ENCODE peak calls at places on chromosomes 6 and 20, in eight cellular contexts. One of them, this sample, is unnamed.

GRCh38 chr6:23349521-23350147 is 776.4 kb upstream of the NRSN1 start:
- DNase-seq in colonic mucosa: no peak
- DNase-seq in upper lobe of right lung: no peak
- DNase-seq in IMR-90: peak
- DNase-seq in fibroblast of lung: peak
- DNase-seq in AG04450: peak
- DNase-seq in neural progenitor cell: no peak
- DNase-seq in cardiac muscle cell: no peak
- DNase-seq in this sample: no peak

GRCh38 chr6:134589512-134589911 is 271.6 kb upstream of the SGK1 start:
- DNase-seq in colonic mucosa: no peak
- DNase-seq in upper lobe of right lung: no peak
- DNase-seq in IMR-90: peak
- DNase-seq in fibroblast of lung: peak
- DNase-seq in AG04450: peak
- DNase-seq in neural progenitor cell: no peak
- DNase-seq in cardiac muscle cell: no peak
- DNase-seq in this sample: no peak

GRCh38 chr6:136236491-136237293 is 13.4 kb downstream of the MTFR2 start:
- DNase-seq in colonic mucosa: no peak
- DNase-seq in upper lobe of right lung: peak
- DNase-seq in IMR-90: no peak
- DNase-seq in fibroblast of lung: no peak
- DNase-seq in AG04450: no peak
- DNase-seq in neural progenitor cell: peak
- DNase-seq in cardiac muscle cell: no peak
- DNase-seq in this sample: no peak

GRCh38 chr20:20492521-20493334 is 124.8 kb downstream of the INSM1 start:
- DNase-seq in colonic mucosa: no peak
- DNase-seq in upper lobe of right lung: no peak
- DNase-seq in IMR-90: no peak
- DNase-seq in fibroblast of lung: peak
- DNase-seq in AG04450: no peak
- DNase-seq in neural progenitor cell: peak
- DNase-seq in cardiac muscle cell: no peak
- DNase-seq in this sample: no peak

GRCh38 chr6:33167374-33168148 is 24.7 kb downstream of the COL11A2 start:
- DNase-seq in colonic mucosa: no peak
- DNase-seq in upper lobe of right lung: peak
- DNase-seq in IMR-90: no peak
- DNase-seq in fibroblast of lung: no peak
- DNase-seq in AG04450: no peak
- DNase-seq in neural progenitor cell: no peak
- DNase-seq in cardiac muscle cell: no peak
- DNase-seq in this sample: no peak

GRCh38 chr20:38267251-38267650 is 6.7 kb upstream of the KIAA1755 start:
- DNase-seq in colonic mucosa: no peak
- DNase-seq in upper lobe of right lung: no peak
- DNase-seq in IMR-90: no peak
- DNase-seq in fibroblast of lung: no peak
- DNase-seq in AG04450: no peak
- DNase-seq in neural progenitor cell: no peak
- DNase-seq in cardiac muscle cell: no peak
- DNase-seq in this sample: no peak

GRCh38 chr6:53546256-53546655 is 1.4 kb upstream of the GCLC start:
- DNase-seq in colonic mucosa: no peak
- DNase-seq in upper lobe of right lung: no peak
- DNase-seq in IMR-90: peak
- DNase-seq in fibroblast of lung: no peak
- DNase-seq in AG04450: peak
- DNase-seq in neural progenitor cell: no peak
- DNase-seq in cardiac muscle cell: no peak
- DNase-seq in this sample: no peak

GRCh38 chr20:38764563-38765355 is 16.5 kb downstream of the ACTR5 start:
- DNase-seq in colonic mucosa: no peak
- DNase-seq in upper lobe of right lung: no peak
- DNase-seq in IMR-90: peak
- DNase-seq in fibroblast of lung: peak
- DNase-seq in AG04450: peak
- DNase-seq in neural progenitor cell: no peak
- DNase-seq in cardiac muscle cell: no peak
- DNase-seq in this sample: no peak

GRCh38 chr6:169292340-169293124 is 38.9 kb upstream of the THBS2 start:
- DNase-seq in colonic mucosa: no peak
- DNase-seq in upper lobe of right lung: no peak
- DNase-seq in IMR-90: peak
- DNase-seq in fibroblast of lung: peak
- DNase-seq in AG04450: peak
- DNase-seq in neural progenitor cell: no peak
- DNase-seq in cardiac muscle cell: no peak
- DNase-seq in this sample: peak

GRCh38 chr6:158474961-158475343 is 84.9 kb upstream of the TMEM181 start:
- DNase-seq in colonic mucosa: peak
- DNase-seq in upper lobe of right lung: no peak
- DNase-seq in IMR-90: peak
- DNase-seq in fibroblast of lung: peak
- DNase-seq in AG04450: peak
- DNase-seq in neural progenitor cell: no peak
- DNase-seq in cardiac muscle cell: no peak
- DNase-seq in this sample: no peak

GRCh38 chr6:109008951-109009760 is 85.5 kb downstream of the SESN1 start:
- DNase-seq in colonic mucosa: peak
- DNase-seq in upper lobe of right lung: peak
- DNase-seq in IMR-90: peak
- DNase-seq in fibroblast of lung: peak
- DNase-seq in AG04450: peak
- DNase-seq in neural progenitor cell: peak
- DNase-seq in cardiac muscle cell: peak
- DNase-seq in this sample: peak

GRCh38 chr20:50413088-50413500 is 97.1 kb upstream of the PTPN1 start:
- DNase-seq in colonic mucosa: no peak
- DNase-seq in upper lobe of right lung: no peak
- DNase-seq in IMR-90: no peak
- DNase-seq in fibroblast of lung: peak
- DNase-seq in AG04450: no peak
- DNase-seq in neural progenitor cell: no peak
- DNase-seq in cardiac muscle cell: no peak
- DNase-seq in this sample: no peak

GRCh38 chr20:35542990-35543389 is 1.1 kb downstream of the ERGIC3 start:
- DNase-seq in colonic mucosa: no peak
- DNase-seq in upper lobe of right lung: no peak
- DNase-seq in IMR-90: no peak
- DNase-seq in fibroblast of lung: no peak
- DNase-seq in AG04450: no peak
- DNase-seq in neural progenitor cell: no peak
- DNase-seq in cardiac muscle cell: no peak
- DNase-seq in this sample: no peak

GRCh38 chr20:35541783-35542662 is at the start of gene ERGIC3:
- DNase-seq in colonic mucosa: peak
- DNase-seq in upper lobe of right lung: peak
- DNase-seq in IMR-90: peak
- DNase-seq in fibroblast of lung: peak
- DNase-seq in AG04450: peak
- DNase-seq in neural progenitor cell: peak
- DNase-seq in cardiac muscle cell: peak
- DNase-seq in this sample: peak

GRCh38 chr20:35544436-35544835 is 2.6 kb downstream of the ERGIC3 start:
- DNase-seq in colonic mucosa: no peak
- DNase-seq in upper lobe of right lung: no peak
- DNase-seq in IMR-90: no peak
- DNase-seq in fibroblast of lung: no peak
- DNase-seq in AG04450: no peak
- DNase-seq in neural progenitor cell: no peak
- DNase-seq in cardiac muscle cell: no peak
- DNase-seq in this sample: no peak

GRCh38 chr20:35539756-35540212 is 2.1 kb upstream of the ERGIC3 start:
- DNase-seq in colonic mucosa: peak
- DNase-seq in upper lobe of right lung: peak
- DNase-seq in IMR-90: no peak
- DNase-seq in fibroblast of lung: no peak
- DNase-seq in AG04450: no peak
- DNase-seq in neural progenitor cell: peak
- DNase-seq in cardiac muscle cell: peak
- DNase-seq in this sample: no peak

DNA sequence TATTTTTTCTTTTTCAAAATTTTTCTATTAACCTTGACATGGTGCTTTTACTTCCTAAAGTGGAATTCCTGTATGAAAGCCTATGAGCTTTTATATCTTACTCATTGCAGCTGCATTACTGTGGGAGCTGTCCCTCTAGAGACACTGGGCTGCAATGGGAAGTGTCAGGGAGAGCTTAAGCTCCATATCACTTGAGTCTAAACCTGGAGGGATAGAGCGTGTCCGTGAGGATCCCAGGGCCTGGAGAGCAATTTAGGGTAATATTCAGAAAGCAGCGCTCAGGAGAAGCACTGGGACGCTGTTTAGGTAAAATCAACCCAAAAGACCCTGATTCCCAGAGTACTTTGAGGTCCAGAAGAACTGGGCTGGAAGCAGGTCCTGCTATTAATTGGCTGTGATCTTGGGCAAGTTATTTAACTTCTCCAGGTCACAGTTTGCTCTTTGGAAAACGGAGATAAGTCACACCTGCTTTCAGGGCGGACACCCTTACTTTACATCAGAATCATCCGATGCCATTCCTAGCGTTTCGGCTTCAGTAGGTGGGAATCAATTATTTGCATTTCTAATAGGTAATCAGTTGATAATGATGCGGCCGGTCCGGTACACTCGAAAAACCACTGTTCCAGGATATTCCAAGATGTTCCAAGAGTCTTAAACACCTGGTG is 628 bp upstream of the ERGIC3 start:
- DNase-seq in colonic mucosa: no peak
- DNase-seq in upper lobe of right lung: no peak
- DNase-seq in IMR-90: no peak
- DNase-seq in fibroblast of lung: no peak
- DNase-seq in AG04450: no peak
- DNase-seq in neural progenitor cell: peak
- DNase-seq in cardiac muscle cell: peak
- DNase-seq in this sample: no peak
- H3K4me3 ChIP-seq in colonic mucosa: peak
- H3K4me3 ChIP-seq in upper lobe of right lung: peak
- H3K4me3 ChIP-seq in IMR-90: peak
- H3K4me3 ChIP-seq in fibroblast of lung: peak
- H3K4me3 ChIP-seq in AG04450: peak
- H3K4me3 ChIP-seq in neural progenitor cell: peak
- H3K4me3 ChIP-seq in cardiac muscle cell: peak
- H3K4me3 ChIP-seq in this sample: peak

GRCh38 chr20:62494537-62494936 is 18.7 kb upstream of the GATA5 start:
- DNase-seq in colonic mucosa: no peak
- DNase-seq in upper lobe of right lung: no peak
- DNase-seq in IMR-90: no peak
- DNase-seq in fibroblast of lung: no peak
- DNase-seq in AG04450: no peak
- DNase-seq in neural progenitor cell: no peak
- DNase-seq in cardiac muscle cell: peak
- DNase-seq in this sample: no peak
- H3K27ac ChIP-seq in colonic mucosa: no peak
- H3K27ac ChIP-seq in upper lobe of right lung: no peak
- H3K27ac ChIP-seq in IMR-90: no peak
- H3K27ac ChIP-seq in fibroblast of lung: no peak
- H3K27ac ChIP-seq in AG04450: no peak
- H3K27ac ChIP-seq in neural progenitor cell: no peak
- H3K27ac ChIP-seq in cardiac muscle cell: peak
- H3K27ac ChIP-seq in this sample: no peak

GRCh38 chr6:73314577-73315492 is 39.2 kb downstream of the DPPA5 start:
- DNase-seq in colonic mucosa: no peak
- DNase-seq in upper lobe of right lung: no peak
- DNase-seq in IMR-90: no peak
- DNase-seq in fibroblast of lung: no peak
- DNase-seq in AG04450: no peak
- DNase-seq in neural progenitor cell: no peak
- DNase-seq in cardiac muscle cell: no peak
- DNase-seq in this sample: no peak

GRCh38 chr6:73308712-73309533 is 45.2 kb downstream of the DPPA5 start:
- DNase-seq in colonic mucosa: no peak
- DNase-seq in upper lobe of right lung: no peak
- DNase-seq in IMR-90: no peak
- DNase-seq in fibroblast of lung: peak
- DNase-seq in AG04450: no peak
- DNase-seq in neural progenitor cell: peak
- DNase-seq in cardiac muscle cell: peak
- DNase-seq in this sample: no peak

GRCh38 chr6:73309784-73310502 is 44.1 kb downstream of the DPPA5 start:
- DNase-seq in colonic mucosa: peak
- DNase-seq in upper lobe of right lung: peak
- DNase-seq in IMR-90: peak
- DNase-seq in fibroblast of lung: peak
- DNase-seq in AG04450: no peak
- DNase-seq in neural progenitor cell: peak
- DNase-seq in cardiac muscle cell: peak
- DNase-seq in this sample: peak

DNA sequence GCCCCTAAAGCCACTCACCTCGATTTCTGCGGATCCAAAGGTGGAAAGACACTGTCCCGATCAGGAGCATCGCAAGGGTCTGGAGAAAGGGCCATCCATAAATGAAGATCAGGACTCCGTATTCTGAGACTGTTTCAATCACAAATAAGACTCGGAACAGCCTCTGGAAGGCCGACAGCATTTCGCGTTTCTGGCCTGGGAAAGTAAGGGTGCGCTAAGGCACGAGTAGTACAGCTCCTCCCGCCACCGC is 44.6 kb downstream of the DPPA5 start:
- DNase-seq in colonic mucosa: peak
- DNase-seq in upper lobe of right lung: no peak
- DNase-seq in IMR-90: no peak
- DNase-seq in fibroblast of lung: no peak
- DNase-seq in AG04450: no peak
- DNase-seq in neural progenitor cell: no peak
- DNase-seq in cardiac muscle cell: no peak
- DNase-seq in this sample: no peak
- H3K4me3 ChIP-seq in colonic mucosa: peak
- H3K4me3 ChIP-seq in upper lobe of right lung: peak
- H3K4me3 ChIP-seq in IMR-90: peak
- H3K4me3 ChIP-seq in fibroblast of lung: peak
- H3K4me3 ChIP-seq in AG04450: peak
- H3K4me3 ChIP-seq in neural progenitor cell: peak
- H3K4me3 ChIP-seq in cardiac muscle cell: peak
- H3K4me3 ChIP-seq in this sample: peak

GRCh38 chr6:137881522-137881886 is 14.4 kb downstream of the TNFAIP3 start:
- DNase-seq in colonic mucosa: no peak
- DNase-seq in upper lobe of right lung: no peak
- DNase-seq in IMR-90: no peak
- DNase-seq in fibroblast of lung: no peak
- DNase-seq in AG04450: no peak
- DNase-seq in neural progenitor cell: no peak
- DNase-seq in cardiac muscle cell: no peak
- DNase-seq in this sample: no peak

GRCh38 chr6:137879301-137879700 is 12.2 kb downstream of the TNFAIP3 start:
- DNase-seq in colonic mucosa: no peak
- DNase-seq in upper lobe of right lung: no peak
- DNase-seq in IMR-90: no peak
- DNase-seq in fibroblast of lung: no peak
- DNase-seq in AG04450: no peak
- DNase-seq in neural progenitor cell: no peak
- DNase-seq in cardiac muscle cell: no peak
- DNase-seq in this sample: no peak

GRCh38 chr6:137879885-137880430 is 12.9 kb downstream of the TNFAIP3 start:
- DNase-seq in colonic mucosa: no peak
- DNase-seq in upper lobe of right lung: no peak
- DNase-seq in IMR-90: no peak
- DNase-seq in fibroblast of lung: no peak
- DNase-seq in AG04450: no peak
- DNase-seq in neural progenitor cell: no peak
- DNase-seq in cardiac muscle cell: no peak
- DNase-seq in this sample: no peak

GRCh38 chr6:137882225-137882961 is 15.3 kb downstream of the TNFAIP3 start:
- DNase-seq in colonic mucosa: no peak
- DNase-seq in upper lobe of right lung: no peak
- DNase-seq in IMR-90: peak
- DNase-seq in fibroblast of lung: no peak
- DNase-seq in AG04450: no peak
- DNase-seq in neural progenitor cell: no peak
- DNase-seq in cardiac muscle cell: no peak
- DNase-seq in this sample: no peak

GRCh38 chr6:137880633-137881521 is 13.8 kb downstream of the TNFAIP3 start:
- DNase-seq in colonic mucosa: no peak
- DNase-seq in upper lobe of right lung: no peak
- DNase-seq in IMR-90: no peak
- DNase-seq in fibroblast of lung: no peak
- DNase-seq in AG04450: no peak
- DNase-seq in neural progenitor cell: no peak
- DNase-seq in cardiac muscle cell: no peak
- DNase-seq in this sample: no peak
- H3K27ac ChIP-seq in colonic mucosa: no peak
- H3K27ac ChIP-seq in upper lobe of right lung: no peak
- H3K27ac ChIP-seq in IMR-90: no peak
- H3K27ac ChIP-seq in fibroblast of lung: no peak
- H3K27ac ChIP-seq in AG04450: peak
- H3K27ac ChIP-seq in neural progenitor cell: no peak
- H3K27ac ChIP-seq in cardiac muscle cell: no peak
- H3K27ac ChIP-seq in this sample: no peak